ENCODE peak calls at places on chromosomes 13 and 19, in six cellular contexts. W, B, L, C, U and E are unnamed samples.
A peak's percentile ranks its signal among the peaks of the same experiment; 100 is the strongest.

GRCh38 chr13:114140131-114140908 is 7.9 kb upstream of the RASA3 start:
- DNase-seq in C (no peak), B (no peak), L (no peak), U (no peak), W (no peak), E (no peak)

GRCh38 chr19:3467437-3468198 is 12.7 kb downstream of the SMIM24 start:
- DNase-seq in L (no peak), C (no peak), U (no peak), W (no peak), B (no peak), E (peak; percentile 22)

GRCh38 chr13:22148187-22148586 is 477.3 kb downstream of the FGF9 start:
- DNase-seq in L (no peak), C (no peak), U (no peak), B (no peak), W (no peak), E (no peak)

GRCh38 chr13:71320452-71320851 is 546.6 kb downstream of the DACH1 start:
- DNase-seq in W (no peak), B (peak; percentile 2), U (no peak), C (no peak), L (no peak), E (peak; percentile 1)

GRCh38 chr13:112768795-112769411 is 79.1 kb downstream of the ATP11A start:
- DNase-seq in B (no peak), W (no peak), C (no peak), U (no peak), L (no peak), E (peak; percentile 74)

GRCh38 chr19:48985711-48986110 is 7.4 kb downstream of the GYS1 start:
- DNase-seq in L (no peak), W (no peak), B (no peak), C (no peak), U (no peak), E (no peak)

GRCh38 chr19:28839455-28839854 is 373.5 kb downstream of the UQCRFS1 start:
- DNase-seq in W (no peak), C (no peak), U (no peak), L (no peak), B (no peak), E (no peak)

GRCh38 chr13:79486433-79487188 is 5.7 kb downstream of the NDFIP2 start:
- DNase-seq in U (no peak), B (no peak), L (no peak), C (no peak), W (no peak), E (no peak)

GRCh38 chr19:11209892-11210655 is 12.7 kb upstream of the KANK2 start:
- DNase-seq in W (no peak), B (no peak), C (no peak), U (no peak), L (no peak), E (no peak)

GRCh38 chr13:81017525-81018152 is 676.7 kb upstream of the SPRY2 start:
- DNase-seq in U (no peak), L (no peak), W (no peak), C (peak; percentile 30), B (peak; percentile 54), E (peak; percentile 19)

GRCh38 chr13:20188649-20189553 is 3.8 kb downstream of the GJB2 start:
- DNase-seq in U (no peak), W (no peak), B (no peak), C (no peak), L (no peak), E (peak; percentile 73)

GRCh38 chr13:46934749-46935148 is 37.9 kb upstream of the HTR2A start:
- DNase-seq in W (no peak), C (no peak), U (no peak), B (no peak), L (no peak), E (no peak)